ENCODE peak calls at places on chromosome 3, in seven cellular contexts. J is CD8-positive, alpha-beta T cell; A is prostate gland; Q is HepG2; F is transverse colon; U is astrocyte; V is hepatocyte. S is an unnamed sample. For H3K9me3, the result is how much of the 10 kb centered on the place peaks cover.

GRCh38 chr3:75981401-75981800 is 196.1 kb upstream of the ZNF717 start:
- DNase-seq in J (no peak), A (no peak), Q (no peak), F (no peak), U (no peak), V (no peak), S (no peak)

GRCh38 chr3:99753268-99753975 is 64.2 kb upstream of the CMSS1 start:
- DNase-seq in J (no peak), A (no peak), Q (peak), F (no peak), U (peak), V (peak), S (no peak)

GRCh38 chr3:45564172-45564571 is 30.4 kb upstream of the LIMD1 start:
- DNase-seq in J (no peak), A (no peak), Q (no peak), F (no peak), U (no peak), V (no peak), S (no peak)

GRCh38 chr3:36364260-36364659 is 16.0 kb upstream of the STAC start:
- DNase-seq in J (no peak), A (no peak), Q (no peak), F (no peak), U (no peak), V (no peak), S (no peak)

GRCh38 chr3:52184690-52185089 is 13.3 kb upstream of the ALAS1 start:
- DNase-seq in J (no peak), A (no peak), Q (no peak), F (no peak), U (no peak), V (no peak), S (no peak)

GRCh38 chr3:44568561-44568960 is 13.6 kb downstream of the ZKSCAN7 start:
- DNase-seq in J (no peak), A (no peak), Q (no peak), F (no peak), U (peak), V (no peak), S (no peak)

GRCh38 chr3:100463646-100464155 is 28.7 kb upstream of the TMEM45A start:
- DNase-seq in J (no peak), A (no peak), Q (no peak), F (no peak), U (no peak), V (no peak), S (no peak)

GRCh38 chr3:175655366-175655765 is 796.2 kb downstream of the NAALADL2 start:
- DNase-seq in J (no peak), A (no peak), Q (no peak), F (no peak), U (no peak), V (no peak), S (no peak)

GRCh38 chr3:188320757-188321156 is 166.8 kb downstream of the LPP start:
- DNase-seq in J (no peak), A (no peak), Q (no peak), F (no peak), U (peak), V (no peak), S (no peak)

GRCh38 chr3:138227650-138228049 is 40.5 kb downstream of the ARMC8 start:
- DNase-seq in J (no peak), A (no peak), Q (no peak), F (no peak), U (peak), V (no peak), S (no peak)

GRCh38 chr3:30495172-30496124 is 111.0 kb upstream of the TGFBR2 start:
- DNase-seq in J (no peak), A (no peak), Q (no peak), F (no peak), U (no peak), V (no peak), S (no peak)

GRCh38 chr3:72380193-72380592 is 468.1 kb downstream of the SHQ1 start:
- DNase-seq in J (no peak), A (no peak), Q (no peak), F (no peak), U (peak), V (no peak), S (no peak)

GRCh38 chr3:181741428-181741827 is 29.7 kb downstream of the SOX2 start:
- DNase-seq in J (no peak), A (no peak), Q (no peak), F (no peak), U (no peak), V (no peak), S (no peak)
- H3K27ac ChIP-seq in J (no peak), A (no peak), Q (no peak), F (no peak), U (no peak), V (no peak), S (no peak)

GRCh38 chr3:161171639-161172552 is 49.2 kb upstream of the NMD3 start:
- DNase-seq in J (no peak), A (no peak), Q (no peak), F (no peak), U (no peak), V (no peak), S (no peak)
- TF ChIP-seq CTCF in J (no peak), A (no peak), Q (peak), F (no peak), U (no peak), V (peak), S (no peak)

GRCh38 chr3:622314-622713 is 425.8 kb downstream of the CHL1 start:
- DNase-seq in J (no peak), A (no peak), Q (no peak), F (no peak), U (no peak), V (no peak), S (no peak)
- H3K9me3 ChIP-seq in J (under half), A (under half), Q (half or more), F (under half), U (under half), V (under half), S (under half)

GRCh38 chr3:107880702-107881101 is 210.1 kb downstream of the CD47 start:
- DNase-seq in J (no peak), A (no peak), Q (no peak), F (no peak), U (no peak), V (no peak), S (no peak)

GRCh38 chr3:107882881-107883280 is 207.9 kb downstream of the CD47 start:
- DNase-seq in J (no peak), A (no peak), Q (no peak), F (no peak), U (no peak), V (no peak), S (no peak)

GRCh38 chr3:107881517-107881916 is 209.3 kb downstream of the CD47 start:
- DNase-seq in J (no peak), A (no peak), Q (no peak), F (no peak), U (no peak), V (no peak), S (no peak)

GRCh38 chr3:107884028-107884427 is 206.8 kb downstream of the CD47 start:
- DNase-seq in J (no peak), A (no peak), Q (no peak), F (no peak), U (no peak), V (no peak), S (no peak)

GRCh38 chr3:107882261-107882660 is 208.6 kb downstream of the CD47 start:
- DNase-seq in J (no peak), A (no peak), Q (no peak), F (no peak), U (no peak), V (no peak), S (no peak)
- H3K27ac ChIP-seq in J (no peak), A (no peak), Q (no peak), F (no peak), U (no peak), V (no peak), S (no peak)

GRCh38 chr3:109184726-109185125 is 48.2 kb downstream of the C3orf85 start:
- DNase-seq in J (no peak), A (no peak), Q (no peak), F (no peak), U (no peak), V (no peak), S (no peak)

GRCh38 chr3:109187390-109187789 is 50.9 kb downstream of the C3orf85 start:
- DNase-seq in J (no peak), A (no peak), Q (no peak), F (no peak), U (no peak), V (no peak), S (no peak)

GRCh38 chr3:109191431-109191830 is 54.9 kb downstream of the C3orf85 start:
- DNase-seq in J (no peak), A (no peak), Q (no peak), F (no peak), U (peak), V (no peak), S (no peak)

GRCh38 chr3:109188726-109189125 is 52.2 kb downstream of the C3orf85 start:
- DNase-seq in J (no peak), A (no peak), Q (no peak), F (no peak), U (no peak), V (no peak), S (no peak)
- TF ChIP-seq CTCF in J (no peak), A (no peak), Q (no peak), F (no peak), U (no peak), V (no peak), S (no peak)

DNA sequence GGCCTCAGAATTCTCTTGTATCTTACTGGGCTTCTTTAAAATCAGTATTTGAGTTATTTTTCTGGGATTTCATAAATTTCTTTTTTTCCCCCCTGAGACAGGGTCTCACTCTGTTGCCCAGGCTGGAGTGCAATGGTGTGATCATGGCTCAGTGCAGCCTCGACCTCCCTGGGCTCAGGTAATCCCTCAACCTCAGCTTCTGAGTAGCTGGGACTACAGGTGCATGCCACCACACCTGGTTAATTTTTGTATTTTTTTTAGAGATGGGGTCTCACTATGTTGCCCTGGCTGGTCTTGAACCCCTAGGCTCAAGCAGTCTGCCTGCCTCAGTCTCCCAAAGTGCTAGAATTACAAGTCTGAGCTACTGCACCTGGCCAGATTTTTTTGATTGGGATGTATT is 43.5 kb downstream of the NCK1 start:
- DNase-seq in J (no peak), A (no peak), Q (no peak), F (no peak), U (no peak), V (no peak), S (no peak)
- H3K9me3 ChIP-seq in J (under half), A (under half), Q (under half), F (under half), U (under half), V (under half), S (under half)